ENCODE peak calls at places on chromosomes 3 and 15, in six cellular contexts. K is NCI-H1092, J is HS-27A, Y is fibroblast of mammary gland, S is EL, Q is lung. I is an unnamed sample.
A peak's percentile ranks its signal among the peaks of the same experiment; 100 is the strongest.

GRCh38 chr15:68312701-68313204 is 35.2 kb downstream of the FEM1B start:
- DNase-seq in K (no peak), J (no peak), Y (peak; percentile 64), S (peak; percentile 46), Q (no peak), I (no peak)

GRCh38 chr3:171980578-171981270 is 58.7 kb upstream of the FNDC3B start:
- DNase-seq in K (no peak), J (no peak), Y (no peak), S (no peak), Q (no peak), I (no peak)

GRCh38 chr3:138945646-138946553 is 1.0 kb downstream of the FOXL2 start:
- DNase-seq in K (no peak), J (no peak), Y (peak; percentile 38), S (peak; percentile 53), Q (no peak), I (no peak)

GRCh38 chr3:128875556-128876120 is 3.8 kb upstream of the ACAD9 start:
- DNase-seq in K (no peak), J (no peak), Y (no peak), S (no peak), Q (no peak), I (peak; percentile 19)

GRCh38 chr3:108099679-108100428 is 9.0 kb upstream of the CD47 start:
- DNase-seq in K (no peak), J (no peak), Y (no peak), S (no peak), Q (peak; percentile 48), I (no peak)

GRCh38 chr15:70094690-70095311 is 2.9 kb downstream of the TLE3 start:
- DNase-seq in K (peak; percentile 12), J (no peak), Y (no peak), S (no peak), Q (no peak), I (no peak)

GRCh38 chr15:55917881-55918296 is 75.5 kb downstream of the NEDD4 start:
- DNase-seq in K (no peak), J (no peak), Y (peak; percentile 93), S (peak; percentile 90), Q (no peak), I (no peak)

GRCh38 chr3:963255-963654 is 129.6 kb upstream of the CNTN6 start:
- DNase-seq in K (no peak), J (no peak), Y (no peak), S (no peak), Q (no peak), I (no peak)

I was measured in T-helper 17 cell.